ENCODE peak calls at places on chromosomes 16 and 17, in six cellular contexts. One of them, this sample, is unnamed.

GRCh38 chr17:55440391-55440790 is 18.8 kb upstream of the MMD start:
- DNase-seq in HS-27A: no peak
- DNase-seq in CD14-positive monocyte: no peak
- DNase-seq in left colon: no peak
- DNase-seq in tibial nerve: no peak
- DNase-seq in heart right ventricle: no peak
- DNase-seq in this sample: no peak

GRCh38 chr17:1707107-1707506 is 3.1 kb downstream of the TLCD2 start:
- DNase-seq in HS-27A: no peak
- DNase-seq in CD14-positive monocyte: no peak
- DNase-seq in left colon: no peak
- DNase-seq in tibial nerve: no peak
- DNase-seq in heart right ventricle: no peak
- DNase-seq in this sample: no peak

GRCh38 chr17:67312265-67312664 is 54.1 kb downstream of the PSMD12 start:
- DNase-seq in HS-27A: no peak
- DNase-seq in CD14-positive monocyte: no peak
- DNase-seq in left colon: no peak
- DNase-seq in tibial nerve: no peak
- DNase-seq in heart right ventricle: peak; percentile 25
- DNase-seq in this sample: no peak

GRCh38 chr16:48596326-48596725 is 13.7 kb downstream of the N4BP1 start:
- DNase-seq in HS-27A: no peak
- DNase-seq in CD14-positive monocyte: no peak
- DNase-seq in left colon: no peak
- DNase-seq in tibial nerve: no peak
- DNase-seq in heart right ventricle: no peak
- DNase-seq in this sample: no peak

GRCh38 chr17:28975634-28976033 is 24.3 kb upstream of the PHF12 start:
- DNase-seq in HS-27A: no peak
- DNase-seq in CD14-positive monocyte: no peak
- DNase-seq in left colon: no peak
- DNase-seq in tibial nerve: no peak
- DNase-seq in heart right ventricle: no peak
- DNase-seq in this sample: no peak

GRCh38 chr16:74601131-74601871 is 5.6 kb downstream of the GLG1 start:
- DNase-seq in HS-27A: no peak
- DNase-seq in CD14-positive monocyte: no peak
- DNase-seq in left colon: peak; percentile 58
- DNase-seq in tibial nerve: no peak
- DNase-seq in heart right ventricle: no peak
- DNase-seq in this sample: no peak

GRCh38 chr17:12644623-12645022 is 21.1 kb upstream of the MYOCD start:
- DNase-seq in HS-27A: no peak
- DNase-seq in CD14-positive monocyte: no peak
- DNase-seq in left colon: no peak
- DNase-seq in tibial nerve: no peak
- DNase-seq in heart right ventricle: no peak
- DNase-seq in this sample: no peak

GRCh38 chr16:14063618-14064581 is 7.2 kb upstream of the MRTFB start:
- DNase-seq in HS-27A: no peak
- DNase-seq in CD14-positive monocyte: no peak
- DNase-seq in left colon: no peak
- DNase-seq in tibial nerve: no peak
- DNase-seq in heart right ventricle: no peak
- DNase-seq in this sample: no peak

GRCh38 chr16:29982560-29983419 is 9.1 kb downstream of the TAOK2 start:
- DNase-seq in HS-27A: no peak
- DNase-seq in CD14-positive monocyte: no peak
- DNase-seq in left colon: no peak
- DNase-seq in tibial nerve: no peak
- DNase-seq in heart right ventricle: no peak
- DNase-seq in this sample: no peak

GRCh38 chr17:16351831-16352230 is 1.4 kb downstream of the CENPV start:
- DNase-seq in HS-27A: no peak
- DNase-seq in CD14-positive monocyte: no peak
- DNase-seq in left colon: no peak
- DNase-seq in tibial nerve: no peak
- DNase-seq in heart right ventricle: no peak
- DNase-seq in this sample: no peak

GRCh38 chr17:17940451-17940911 is 31.7 kb downstream of the TOM1L2 start:
- DNase-seq in HS-27A: no peak
- DNase-seq in CD14-positive monocyte: no peak
- DNase-seq in left colon: no peak
- DNase-seq in tibial nerve: no peak
- DNase-seq in heart right ventricle: no peak
- DNase-seq in this sample: no peak

GRCh38 chr16:69754143-69754468 is 620 bp downstream of the NOB1 start:
- DNase-seq in HS-27A: no peak
- DNase-seq in CD14-positive monocyte: no peak
- DNase-seq in left colon: no peak
- DNase-seq in tibial nerve: no peak
- DNase-seq in heart right ventricle: no peak
- DNase-seq in this sample: no peak

GRCh38 chr17:76447931-76448652 is 4.9 kb downstream of the UBE2O start:
- DNase-seq in HS-27A: no peak
- DNase-seq in CD14-positive monocyte: no peak
- DNase-seq in left colon: no peak
- DNase-seq in tibial nerve: no peak
- DNase-seq in heart right ventricle: peak; percentile 61
- DNase-seq in this sample: no peak

GRCh38 chr16:88389621-88390160 is 6.9 kb downstream of the ZNF469 start:
- DNase-seq in HS-27A: no peak
- DNase-seq in CD14-positive monocyte: no peak
- DNase-seq in left colon: no peak
- DNase-seq in tibial nerve: no peak
- DNase-seq in heart right ventricle: no peak
- DNase-seq in this sample: no peak

GRCh38 chr16:65333298-65333697 is 211.4 kb upstream of the CDH11 start:
- DNase-seq in HS-27A: no peak
- DNase-seq in CD14-positive monocyte: no peak
- DNase-seq in left colon: no peak
- DNase-seq in tibial nerve: no peak
- DNase-seq in heart right ventricle: no peak
- DNase-seq in this sample: no peak

GRCh38 chr17:15233971-15234370 is 31.2 kb downstream of the PMP22 start:
- DNase-seq in HS-27A: no peak
- DNase-seq in CD14-positive monocyte: no peak
- DNase-seq in left colon: no peak
- DNase-seq in tibial nerve: no peak
- DNase-seq in heart right ventricle: no peak
- DNase-seq in this sample: no peak

GRCh38 chr16:61901689-61902088 is 134.5 kb downstream of the CDH8 start:
- DNase-seq in HS-27A: no peak
- DNase-seq in CD14-positive monocyte: no peak
- DNase-seq in left colon: no peak
- DNase-seq in tibial nerve: no peak
- DNase-seq in heart right ventricle: no peak
- DNase-seq in this sample: no peak

GRCh38 chr17:48127371-48128051 is 19.9 kb downstream of the SNX11 start:
- DNase-seq in HS-27A: no peak
- DNase-seq in CD14-positive monocyte: no peak
- DNase-seq in left colon: no peak
- DNase-seq in tibial nerve: no peak
- DNase-seq in heart right ventricle: no peak
- DNase-seq in this sample: no peak

GRCh38 chr16:30740364-30741251 is 7.6 kb upstream of the PHKG2 start:
- DNase-seq in HS-27A: peak; percentile 62
- DNase-seq in CD14-positive monocyte: no peak
- DNase-seq in left colon: peak; percentile 92
- DNase-seq in tibial nerve: peak; percentile 88
- DNase-seq in heart right ventricle: peak; percentile 80
- DNase-seq in this sample: no peak

GRCh38 chr17:57419940-57420522 is 163.7 kb downstream of the MSI2 start:
- DNase-seq in HS-27A: no peak
- DNase-seq in CD14-positive monocyte: no peak
- DNase-seq in left colon: no peak
- DNase-seq in tibial nerve: no peak
- DNase-seq in heart right ventricle: no peak
- DNase-seq in this sample: no peak

GRCh38 chr16:84732674-84733352 is 33.0 kb downstream of the USP10 start:
- DNase-seq in HS-27A: no peak
- DNase-seq in CD14-positive monocyte: no peak
- DNase-seq in left colon: no peak
- DNase-seq in tibial nerve: no peak
- DNase-seq in heart right ventricle: no peak
- DNase-seq in this sample: no peak

GRCh38 chr16:77332792-77333191 is 102.0 kb downstream of the ADAMTS18 start:
- DNase-seq in HS-27A: no peak
- DNase-seq in CD14-positive monocyte: no peak
- DNase-seq in left colon: no peak
- DNase-seq in tibial nerve: no peak
- DNase-seq in heart right ventricle: no peak
- DNase-seq in this sample: no peak

GRCh38 chr16:56910654-56911539 is 21.0 kb upstream of the HERPUD1 start:
- DNase-seq in HS-27A: no peak
- DNase-seq in CD14-positive monocyte: peak; percentile 74
- DNase-seq in left colon: peak; percentile 36
- DNase-seq in tibial nerve: peak; percentile 54
- DNase-seq in heart right ventricle: peak; percentile 29
- DNase-seq in this sample: no peak

GRCh38 chr16:89860747-89861304 is 12.6 kb upstream of the TCF25 start:
- DNase-seq in HS-27A: no peak
- DNase-seq in CD14-positive monocyte: peak; percentile 63
- DNase-seq in left colon: peak; percentile 72
- DNase-seq in tibial nerve: peak; percentile 57
- DNase-seq in heart right ventricle: peak; percentile 49
- DNase-seq in this sample: no peak

GRCh38 chr16:67235816-67236547 is 9.1 kb downstream of the TMEM208 start:
- DNase-seq in HS-27A: no peak
- DNase-seq in CD14-positive monocyte: no peak
- DNase-seq in left colon: no peak
- DNase-seq in tibial nerve: no peak
- DNase-seq in heart right ventricle: no peak
- DNase-seq in this sample: no peak

GRCh38 chr16:5633845-5634440 is 536.3 kb upstream of the EEF2KMT start:
- DNase-seq in HS-27A: no peak
- DNase-seq in CD14-positive monocyte: no peak
- DNase-seq in left colon: no peak
- DNase-seq in tibial nerve: no peak
- DNase-seq in heart right ventricle: no peak
- DNase-seq in this sample: no peak

GRCh38 chr16:79071424-79071823 is 529.1 kb downstream of the MAF start:
- DNase-seq in HS-27A: no peak
- DNase-seq in CD14-positive monocyte: no peak
- DNase-seq in left colon: no peak
- DNase-seq in tibial nerve: peak; percentile 28
- DNase-seq in heart right ventricle: no peak
- DNase-seq in this sample: no peak

This sample was measured in brain pericyte.